ENCODE peak calls at places on chromosome 1, in seven cellular contexts. D is spleen, K is lung, R is thoracic aorta, E is endothelial cell of umbilical vein, X is astrocyte, S is tibial nerve. L is an unnamed sample.

GRCh38 chr1:32464191-32464715 is 619 bp upstream of the ZBTB8B start:
- DNase-seq in D (peak; percentile 19), S (no peak), K (no peak), E (peak; percentile 42), R (no peak), X (no peak), L (no peak)

GRCh38 chr1:22930235-22930912 is 42.3 kb downstream of the LACTBL1 start:
- DNase-seq in E (peak; percentile 49), K (no peak), S (peak; percentile 12), X (no peak), D (peak; percentile 57), R (no peak), L (no peak)

GRCh38 chr1:1625824-1626206 is 6.2 kb upstream of the MMP23B start:
- DNase-seq in D (no peak), K (no peak), E (no peak), X (no peak), R (no peak), S (no peak), L (peak; percentile 15)

GRCh38 chr1:53982034-53982761 is 35.8 kb downstream of the LDLRAD1 start:
- DNase-seq in D (no peak), S (peak; percentile 15), X (peak; percentile 20), R (no peak), K (no peak), E (peak; percentile 32), L (peak; percentile 63)

GRCh38 chr1:44281987-44282703 is 68.9 kb downstream of the DMAP1 start:
- DNase-seq in D (no peak), K (no peak), S (no peak), E (no peak), R (no peak), X (no peak), L (no peak)

GRCh38 chr1:184881941-184882648 is 92.2 kb downstream of the NIBAN1 start:
- DNase-seq in E (no peak), S (no peak), R (no peak), K (no peak), D (no peak), X (peak; percentile 74), L (no peak)

GRCh38 chr1:101237229-101237837 is 514 bp downstream of the S1PR1 start:
- DNase-seq in D (no peak), R (no peak), S (no peak), X (peak; percentile 26), K (no peak), E (peak; percentile 64), L (no peak)

GRCh38 chr1:220045356-220046051 is 801 bp downstream of the EPRS1 start:
- DNase-seq in E (peak; percentile 41), X (no peak), R (no peak), D (no peak), S (no peak), K (no peak), L (no peak)

GRCh38 chr1:204344665-204345064 is 15.1 kb downstream of the PLEKHA6 start:
- DNase-seq in R (no peak), S (peak; percentile 48), D (peak; percentile 16), E (no peak), K (no peak), X (no peak), L (no peak)

GRCh38 chr1:34073028-34073730 is 91.9 kb downstream of the CSMD2 start:
- DNase-seq in K (no peak), E (no peak), R (no peak), X (no peak), S (no peak), D (no peak), L (peak; percentile 60)

GRCh38 chr1:24416666-24417391 is 1.2 kb downstream of the NIPAL3 start:
- DNase-seq in E (no peak), S (no peak), R (no peak), X (peak; percentile 99), D (no peak), K (no peak), L (no peak)

GRCh38 chr1:176790771-176791170 is 327.8 kb downstream of the PAPPA2 start:
- DNase-seq in D (no peak), X (no peak), K (no peak), R (no peak), E (no peak), S (no peak), L (no peak)

GRCh38 chr1:238027366-238027765 is 136.6 kb upstream of the ZP4 start:
- DNase-seq in D (no peak), S (no peak), E (no peak), K (no peak), R (no peak), X (no peak), L (no peak)

GRCh38 chr1:54190526-54190925 is 9.3 kb downstream of the CYB5RL start:
- DNase-seq in K (no peak), E (no peak), R (no peak), D (no peak), X (no peak), S (no peak), L (no peak)

GRCh38 chr1:7558921-7559869 is 211.9 kb upstream of the VAMP3 start:
- DNase-seq in R (no peak), S (no peak), D (peak; percentile 70), X (no peak), E (no peak), K (no peak), L (no peak)

GRCh38 chr1:228005511-228006033 is 1.2 kb upstream of the WNT3A start:
- DNase-seq in S (no peak), D (peak; percentile 52), E (no peak), X (no peak), R (no peak), K (peak; percentile 20), L (no peak)

GRCh38 chr1:39635871-39636210 is 3.6 kb downstream of the HEYL start:
- DNase-seq in K (no peak), S (no peak), E (no peak), X (no peak), R (no peak), D (no peak), L (no peak)

GRCh38 chr1:73065585-73065984 is 783.2 kb upstream of the NEGR1 start:
- DNase-seq in D (no peak), K (no peak), X (no peak), E (no peak), S (no peak), R (no peak), L (no peak)

GRCh38 chr1:76881726-76882125 is 14.4 kb downstream of the ST6GALNAC5 start:
- DNase-seq in X (no peak), R (no peak), E (no peak), D (no peak), S (no peak), K (no peak), L (no peak)

GRCh38 chr1:25756210-25756609 is 43.8 kb upstream of the SELENON start:
- DNase-seq in X (no peak), D (no peak), S (no peak), K (no peak), E (peak; percentile 35), R (no peak), L (no peak)

GRCh38 chr1:7046314-7046713 is 261.1 kb downstream of the CAMTA1 start:
- DNase-seq in X (peak; percentile 93), E (peak; percentile 42), D (no peak), K (no peak), S (no peak), R (no peak), L (no peak)

GRCh38 chr1:39691383-39692151 is at the start of gene HPCAL4:
- DNase-seq in K (peak; percentile 94), E (peak; percentile 58), R (peak; percentile 61), D (peak; percentile 94), S (peak; percentile 66), X (peak; percentile 44), L (peak; percentile 98)

GRCh38 chr1:162562452-162562828 is 918 bp downstream of the UAP1 start:
- DNase-seq in R (no peak), X (peak; percentile 62), E (peak; percentile 65), S (no peak), K (no peak), D (no peak), L (no peak)

GRCh38 chr1:205248793-205249601 is 21.3 kb downstream of the TMCC2 start:
- DNase-seq in D (peak; percentile 74), S (peak; percentile 44), K (peak; percentile 61), E (peak; percentile 69), R (peak; percentile 76), X (peak; percentile 57), L (peak; percentile 87)

GRCh38 chr1:110430901-110431300 is 20.0 kb upstream of the PROK1 start:
- DNase-seq in X (no peak), E (no peak), R (no peak), K (no peak), D (no peak), S (no peak), L (no peak)

GRCh38 chr1:110436635-110437034 is 14.3 kb upstream of the PROK1 start:
- DNase-seq in S (no peak), X (peak; percentile 10), R (no peak), D (no peak), K (no peak), E (no peak), L (no peak)

GRCh38 chr1:110434946-110435345 is 16.0 kb upstream of the PROK1 start:
- DNase-seq in S (no peak), E (no peak), R (no peak), K (no peak), X (no peak), D (no peak), L (no peak)

GRCh38 chr1:110433213-110433612 is 17.7 kb upstream of the PROK1 start:
- DNase-seq in R (no peak), E (no peak), S (no peak), K (no peak), D (no peak), X (no peak), L (no peak)

DNA sequence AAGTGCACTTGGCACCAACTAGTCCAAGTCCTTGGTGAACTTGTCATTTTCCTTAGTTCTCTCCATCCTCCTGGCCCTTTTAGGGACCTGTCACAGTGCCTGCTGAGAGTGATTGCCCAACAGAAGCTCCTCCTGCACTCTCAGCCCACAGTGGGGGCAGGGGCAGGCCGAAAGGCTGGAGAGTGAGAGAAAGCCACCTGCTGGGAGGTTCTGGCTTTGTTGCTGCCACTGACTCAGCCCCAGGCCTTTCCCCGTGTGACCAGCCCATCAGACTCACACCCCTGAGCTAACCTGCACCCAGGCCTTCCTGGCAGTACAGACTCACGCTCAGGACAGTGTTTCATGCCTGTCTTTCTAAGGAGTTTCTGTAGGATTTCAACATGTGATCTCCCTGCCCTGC is 17.1 kb upstream of the PROK1 start:
- DNase-seq in X (peak; percentile 12), K (peak; percentile 74), S (peak; percentile 32), R (no peak), E (no peak), D (no peak), L (no peak)
- TF ChIP-seq CTCF in X (no peak), K (no peak), S (no peak), R (no peak), E (no peak), D (no peak), L (no peak)

GRCh38 chr1:244424649-244425334 is 26.9 kb downstream of the ADSS2 start:
- DNase-seq in X (no peak), K (no peak), S (no peak), R (no peak), D (no peak), E (no peak), L (no peak)
- H3K36me3 ChIP-seq in X (peaks cover 22% of the 10 kb centered on the region), K (peaks cover 2% of the 10 kb centered on the region), S (no peaks in the 10 kb centered on the region), R (peaks cover 5% of the 10 kb centered on the region), D (peaks cover 16% of the 10 kb centered on the region), E (peaks cover 10% of the 10 kb centered on the region), L (no peaks in the 10 kb centered on the region)

GRCh38 chr1:223785808-223786207 is 59.9 kb downstream of the TP53BP2 start:
- DNase-seq in D (no peak), E (peak; percentile 36), K (no peak), S (no peak), R (no peak), X (no peak), L (no peak)
- H3K4me3 ChIP-seq in D (no peak overlapping the region), E (no peak overlapping the region), K (no peak overlapping the region), S (no peak overlapping the region), R (no peak overlapping the region), X (no peak overlapping the region), L (no peak overlapping the region)

GRCh38 chr1:67760030-67760821 is 73.0 kb downstream of the GNG12 start:
- DNase-seq in D (no peak), K (peak; percentile 61), R (no peak), S (peak; percentile 80), X (peak; percentile 88), E (peak; percentile 78), L (peak; percentile 69)
- TF ChIP-seq CTCF in D (peak; percentile 89), K (peak; percentile 86), R (peak; percentile 86), S (peak; percentile 89), X (peak; percentile 91), E (peak; percentile 67), L (peak; percentile 77)